ENCODE peak calls at places on chromosomes 11 and 22, in five cellular contexts. One of them, this sample, is unnamed. For H3K27me3 and H3K4me1, the result is how much of the 10 kb centered on the place peaks cover.

GRCh38 chr11:85779956-85780640 is 30.8 kb downstream of the SYTL2 start:
- DNase-seq in left lung: no peak
- DNase-seq in left ventricle myocardium inferior: no peak
- DNase-seq in right lobe of liver: no peak
- DNase-seq in GM23338: no peak
- DNase-seq in this sample: no peak

GRCh38 chr11:7251836-7252682 is at the start of gene SYT9:
- DNase-seq in left lung: peak
- DNase-seq in left ventricle myocardium inferior: no peak
- DNase-seq in right lobe of liver: peak
- DNase-seq in GM23338: peak
- DNase-seq in this sample: no peak

GRCh38 chr22:39671936-39672335 is 101.4 kb downstream of the CACNA1I start:
- DNase-seq in left lung: no peak
- DNase-seq in left ventricle myocardium inferior: no peak
- DNase-seq in right lobe of liver: no peak
- DNase-seq in GM23338: no peak
- DNase-seq in this sample: no peak

GRCh38 chr22:50170453-50171318 is at the start of gene PANX2:
- DNase-seq in left lung: peak
- DNase-seq in left ventricle myocardium inferior: no peak
- DNase-seq in right lobe of liver: peak
- DNase-seq in GM23338: peak
- DNase-seq in this sample: no peak

GRCh38 chr11:34775417-34775888 is 140.7 kb downstream of the APIP start:
- DNase-seq in left lung: no peak
- DNase-seq in left ventricle myocardium inferior: no peak
- DNase-seq in right lobe of liver: no peak
- DNase-seq in GM23338: no peak
- DNase-seq in this sample: no peak

GRCh38 chr11:114219559-114220349 is 76.4 kb upstream of the NNMT start:
- DNase-seq in left lung: no peak
- DNase-seq in left ventricle myocardium inferior: no peak
- DNase-seq in right lobe of liver: no peak
- DNase-seq in GM23338: no peak
- DNase-seq in this sample: no peak

GRCh38 chr11:28666632-28667031 is 558.4 kb downstream of the METTL15 start:
- DNase-seq in left lung: no peak
- DNase-seq in left ventricle myocardium inferior: no peak
- DNase-seq in right lobe of liver: no peak
- DNase-seq in GM23338: no peak
- DNase-seq in this sample: no peak

GRCh38 chr11:129967996-129968395 is 34.6 kb downstream of the PRDM10 start:
- DNase-seq in left lung: no peak
- DNase-seq in left ventricle myocardium inferior: no peak
- DNase-seq in right lobe of liver: no peak
- DNase-seq in GM23338: no peak
- DNase-seq in this sample: no peak

GRCh38 chr11:17846852-17847453 is 112.4 kb downstream of the KCNC1 start:
- DNase-seq in left lung: no peak
- DNase-seq in left ventricle myocardium inferior: no peak
- DNase-seq in right lobe of liver: no peak
- DNase-seq in GM23338: peak
- DNase-seq in this sample: no peak

GRCh38 chr11:66363805-66364535 is 7.6 kb downstream of the SLC29A2 start:
- DNase-seq in left lung: no peak
- DNase-seq in left ventricle myocardium inferior: no peak
- DNase-seq in right lobe of liver: no peak
- DNase-seq in GM23338: peak
- DNase-seq in this sample: peak

GRCh38 chr22:30000566-30000965 is 79.7 kb upstream of the HORMAD2 start:
- DNase-seq in left lung: no peak
- DNase-seq in left ventricle myocardium inferior: no peak
- DNase-seq in right lobe of liver: no peak
- DNase-seq in GM23338: no peak
- DNase-seq in this sample: no peak

GRCh38 chr22:45421349-45422057 is 8.0 kb downstream of the RIBC2 start:
- DNase-seq in left lung: no peak
- DNase-seq in left ventricle myocardium inferior: no peak
- DNase-seq in right lobe of liver: no peak
- DNase-seq in GM23338: no peak
- DNase-seq in this sample: no peak

GRCh38 chr22:18042685-18043084 is 18.3 kb upstream of the MICAL3 start:
- DNase-seq in left lung: no peak
- DNase-seq in left ventricle myocardium inferior: no peak
- DNase-seq in right lobe of liver: no peak
- DNase-seq in GM23338: no peak
- DNase-seq in this sample: no peak

GRCh38 chr11:92827132-92827531 is 142.3 kb upstream of the MTNR1B start:
- DNase-seq in left lung: no peak
- DNase-seq in left ventricle myocardium inferior: no peak
- DNase-seq in right lobe of liver: no peak
- DNase-seq in GM23338: no peak
- DNase-seq in this sample: no peak

GRCh38 chr11:32310218-32310601 is 125.1 kb downstream of the WT1 start:
- DNase-seq in left lung: peak
- DNase-seq in left ventricle myocardium inferior: no peak
- DNase-seq in right lobe of liver: no peak
- DNase-seq in GM23338: no peak
- DNase-seq in this sample: no peak

GRCh38 chr11:86040919-86041318 is 28.0 kb downstream of the PICALM start:
- DNase-seq in left lung: no peak
- DNase-seq in left ventricle myocardium inferior: no peak
- DNase-seq in right lobe of liver: no peak
- DNase-seq in GM23338: no peak
- DNase-seq in this sample: no peak

GRCh38 chr11:116415095-116415494 is 357.7 kb downstream of the BUD13 start:
- DNase-seq in left lung: no peak
- DNase-seq in left ventricle myocardium inferior: no peak
- DNase-seq in right lobe of liver: no peak
- DNase-seq in GM23338: peak
- DNase-seq in this sample: no peak

DNA sequence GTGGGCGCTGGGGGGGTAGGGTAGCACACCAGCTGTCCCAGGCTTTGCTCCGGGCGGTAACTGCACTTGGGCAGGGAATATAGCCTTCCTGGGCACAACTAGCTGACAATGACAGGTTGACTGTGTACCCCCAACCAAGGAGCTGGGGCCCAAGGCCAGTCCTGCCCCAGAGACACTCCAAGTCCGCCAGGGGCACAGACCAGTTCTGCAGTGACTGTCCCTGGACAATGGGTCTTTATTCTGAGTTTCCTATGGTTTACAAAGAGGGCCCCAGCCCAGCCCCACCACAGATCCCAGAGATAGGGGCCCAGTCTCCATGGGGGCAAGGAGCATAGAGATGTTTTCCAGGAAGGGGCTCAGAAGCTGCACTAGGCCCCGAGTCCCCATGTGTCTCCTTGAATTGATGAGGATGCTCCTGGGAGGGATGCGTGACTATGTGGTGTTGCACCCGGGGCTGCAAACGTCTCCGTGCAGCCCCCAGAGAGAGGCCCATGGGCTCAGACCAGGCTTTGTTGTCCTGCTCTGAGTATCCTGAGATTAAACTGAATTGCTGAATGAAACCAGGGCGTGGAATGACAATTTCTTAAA is 48.4 kb downstream of the CD6 start:
- DNase-seq in left lung: no peak
- DNase-seq in left ventricle myocardium inferior: no peak
- DNase-seq in right lobe of liver: no peak
- DNase-seq in GM23338: no peak
- DNase-seq in this sample: no peak
- H3K27me3 ChIP-seq in left lung: half or more
- H3K27me3 ChIP-seq in left ventricle myocardium inferior: half or more
- H3K27me3 ChIP-seq in right lobe of liver: under half
- H3K27me3 ChIP-seq in GM23338: under half
- H3K27me3 ChIP-seq in this sample: under half

DNA sequence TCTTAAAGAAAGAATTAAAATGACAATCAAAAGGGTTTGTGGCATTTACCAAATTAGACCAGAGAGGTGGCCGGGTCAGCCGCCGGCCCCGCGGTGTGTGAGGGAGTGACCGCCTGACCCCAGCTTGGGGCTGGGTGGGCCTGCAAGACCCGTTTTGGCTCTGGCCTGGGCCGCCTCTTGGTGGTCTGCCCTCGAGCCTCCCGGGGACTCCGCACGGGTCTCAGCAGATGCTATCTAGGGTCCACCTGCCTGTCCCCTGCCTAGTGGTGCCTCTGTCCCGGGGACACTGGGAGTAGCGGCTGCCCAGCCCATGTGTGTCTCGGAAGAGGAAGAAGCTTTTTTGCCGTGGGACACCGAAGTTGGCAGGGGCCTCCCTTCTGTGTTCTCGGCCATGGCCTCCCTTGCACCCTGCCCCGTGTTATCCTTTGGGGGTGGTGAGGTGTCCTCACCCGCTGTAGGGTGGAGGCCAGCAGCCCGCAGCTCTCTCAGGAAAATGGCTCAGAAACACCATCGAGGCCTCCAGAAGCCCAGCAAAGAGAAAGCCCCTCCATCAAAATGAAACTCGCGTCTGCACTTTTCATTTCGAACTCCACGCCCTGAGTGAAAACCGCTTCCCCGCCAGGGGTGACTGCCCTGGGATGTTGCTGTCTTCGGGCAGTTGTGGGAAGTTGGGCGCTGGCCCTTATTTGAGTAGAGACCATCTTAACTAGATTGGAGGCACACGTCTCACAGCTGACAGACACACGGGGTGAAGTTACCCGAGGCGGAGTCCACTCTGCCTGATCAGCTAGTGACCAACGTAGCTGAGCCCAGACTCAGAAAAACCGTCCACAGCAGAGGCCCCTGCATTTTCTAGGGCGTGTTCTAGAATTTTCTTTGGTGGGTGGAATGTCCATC is 8.0 kb downstream of the CCND1 start:
- DNase-seq in left lung: no peak
- DNase-seq in left ventricle myocardium inferior: no peak
- DNase-seq in right lobe of liver: peak
- DNase-seq in GM23338: no peak
- DNase-seq in this sample: no peak
- H3K4me3 ChIP-seq in left lung: no peak
- H3K4me3 ChIP-seq in left ventricle myocardium inferior: no peak
- H3K4me3 ChIP-seq in right lobe of liver: no peak
- H3K4me3 ChIP-seq in GM23338: no peak
- H3K4me3 ChIP-seq in this sample: no peak

GRCh38 chr11:57424137-57424801 is 2.7 kb downstream of the SLC43A3 start:
- DNase-seq in left lung: no peak
- DNase-seq in left ventricle myocardium inferior: no peak
- DNase-seq in right lobe of liver: no peak
- DNase-seq in GM23338: no peak
- DNase-seq in this sample: no peak
- H3K4me1 ChIP-seq in left lung: under half
- H3K4me1 ChIP-seq in left ventricle myocardium inferior: half or more
- H3K4me1 ChIP-seq in right lobe of liver: under half
- H3K4me1 ChIP-seq in GM23338: under half
- H3K4me1 ChIP-seq in this sample: under half

GRCh38 chr11:26753738-26754504 is 32.1 kb upstream of the SLC5A12 start:
- DNase-seq in left lung: no peak
- DNase-seq in left ventricle myocardium inferior: no peak
- DNase-seq in right lobe of liver: peak
- DNase-seq in GM23338: peak
- DNase-seq in this sample: no peak
- H3K27me3 ChIP-seq in left lung: under half
- H3K27me3 ChIP-seq in left ventricle myocardium inferior: under half
- H3K27me3 ChIP-seq in right lobe of liver: under half
- H3K27me3 ChIP-seq in GM23338: under half
- H3K27me3 ChIP-seq in this sample: under half

DNA sequence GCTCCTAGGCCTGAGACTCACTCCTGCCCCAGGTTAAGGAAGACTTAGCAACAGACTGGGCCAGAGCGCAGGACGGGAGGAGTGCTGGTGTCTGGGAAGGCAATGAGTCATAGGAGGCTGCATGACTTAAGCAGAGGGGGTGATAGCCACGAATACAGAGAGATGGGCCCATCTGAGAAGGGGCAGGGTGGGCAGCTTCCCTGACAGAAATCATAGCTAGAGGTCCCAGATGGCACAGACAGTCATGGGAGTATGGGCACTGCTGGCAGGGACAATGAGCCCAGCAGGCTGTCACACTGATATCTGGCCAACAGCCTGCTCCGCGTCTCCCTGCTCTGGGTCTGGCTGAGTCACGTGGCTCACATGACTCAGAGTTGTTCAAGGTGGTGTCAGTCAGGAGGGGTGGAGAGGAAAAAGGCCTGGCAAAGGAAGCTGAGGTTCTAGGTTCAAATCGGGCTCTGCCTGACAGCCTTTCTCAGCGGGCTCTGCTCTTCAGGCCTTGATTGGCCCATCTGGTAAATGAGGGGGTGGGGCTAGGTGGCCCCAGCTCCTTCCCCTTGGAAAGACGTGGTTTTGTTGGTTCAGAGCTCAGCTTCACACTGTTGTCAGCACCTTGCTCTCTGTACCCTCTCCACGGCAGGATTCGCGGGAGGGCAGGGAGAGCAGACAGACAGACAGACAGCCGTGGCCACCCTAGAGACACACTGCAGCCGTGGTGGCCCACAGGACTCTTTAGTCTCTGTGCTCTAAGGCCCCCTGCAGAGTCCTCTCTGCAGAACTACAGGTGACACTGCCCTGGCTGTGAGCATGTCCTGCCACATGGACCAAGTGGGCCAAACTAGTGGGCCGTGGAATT is 47.8 kb downstream of the DBX1 start:
- DNase-seq in left lung: peak
- DNase-seq in left ventricle myocardium inferior: peak
- DNase-seq in right lobe of liver: peak
- DNase-seq in GM23338: no peak
- DNase-seq in this sample: no peak
- H3K4me3 ChIP-seq in left lung: no peak
- H3K4me3 ChIP-seq in left ventricle myocardium inferior: peak
- H3K4me3 ChIP-seq in right lobe of liver: no peak
- H3K4me3 ChIP-seq in GM23338: no peak
- H3K4me3 ChIP-seq in this sample: no peak

GRCh38 chr22:22713416-22713815 is 69.0 kb downstream of the GGTLC2 start:
- DNase-seq in left lung: no peak
- DNase-seq in left ventricle myocardium inferior: no peak
- DNase-seq in right lobe of liver: no peak
- DNase-seq in GM23338: no peak
- DNase-seq in this sample: no peak

GRCh38 chr22:22712666-22713365 is 68.4 kb downstream of the GGTLC2 start:
- DNase-seq in left lung: no peak
- DNase-seq in left ventricle myocardium inferior: no peak
- DNase-seq in right lobe of liver: no peak
- DNase-seq in GM23338: no peak
- DNase-seq in this sample: no peak

GRCh38 chr22:22714600-22715361 is 70.4 kb downstream of the GGTLC2 start:
- DNase-seq in left lung: no peak
- DNase-seq in left ventricle myocardium inferior: no peak
- DNase-seq in right lobe of liver: no peak
- DNase-seq in GM23338: no peak
- DNase-seq in this sample: no peak

GRCh38 chr22:22717723-22718122 is 73.3 kb downstream of the GGTLC2 start:
- DNase-seq in left lung: no peak
- DNase-seq in left ventricle myocardium inferior: no peak
- DNase-seq in right lobe of liver: no peak
- DNase-seq in GM23338: no peak
- DNase-seq in this sample: no peak

GRCh38 chr22:22716136-22716535 is 71.7 kb downstream of the GGTLC2 start:
- DNase-seq in left lung: no peak
- DNase-seq in left ventricle myocardium inferior: no peak
- DNase-seq in right lobe of liver: no peak
- DNase-seq in GM23338: no peak
- DNase-seq in this sample: no peak
- H3K4me1 ChIP-seq in left lung: under half
- H3K4me1 ChIP-seq in left ventricle myocardium inferior: under half
- H3K4me1 ChIP-seq in right lobe of liver: under half
- H3K4me1 ChIP-seq in GM23338: under half
- H3K4me1 ChIP-seq in this sample: under half

This sample was measured in effector memory CD4-positive, alpha-beta T cell.